ENCODE peak calls at places on chromosome 17, in seven cellular contexts. E is PC-9, Z is H9, C is IMR-90, X is DND-41, T is astrocyte, V is fibroblast of lung. U is an unnamed sample. For H4K20me1, the result is how much of the 10 kb centered on the place peaks cover.

GRCh38 chr17:19365833-19366636 is 3.5 kb upstream of the B9D1 start:
- DNase-seq in C (no peak), X (no peak), Z (no peak), E (no peak), V (no peak), T (no peak), U (no peak)

GRCh38 chr17:8481089-8481488 is 45.4 kb downstream of the NDEL1 start:
- DNase-seq in V (no peak), X (no peak), C (no peak), Z (peak), E (no peak), T (no peak), U (peak)

GRCh38 chr17:49898547-49899490 is 51.0 kb upstream of the TAC4 start:
- DNase-seq in X (no peak), E (no peak), Z (peak), C (no peak), V (no peak), T (no peak), U (no peak)

GRCh38 chr17:73393962-73394361 is 82.2 kb upstream of the CDC42EP4 start:
- DNase-seq in C (peak), V (peak), T (no peak), X (no peak), E (no peak), Z (peak), U (peak)

GRCh38 chr17:57696050-57696449 is 49.0 kb downstream of the CCDC182 start:
- DNase-seq in X (no peak), E (no peak), Z (no peak), V (no peak), C (no peak), T (no peak), U (no peak)

GRCh38 chr17:3536736-3537135 is 20.9 kb downstream of the TRPV3 start:
- DNase-seq in T (no peak), Z (peak), X (no peak), E (no peak), V (no peak), C (no peak), U (no peak)

GRCh38 chr17:18928726-18929125 is 23.2 kb upstream of the SLC5A10 start:
- DNase-seq in T (no peak), E (no peak), V (no peak), X (no peak), Z (no peak), C (no peak), U (no peak)

GRCh38 chr17:30997270-30997669 is 26.4 kb downstream of the RNF135 start:
- DNase-seq in V (no peak), T (no peak), C (no peak), E (no peak), X (no peak), Z (no peak), U (no peak)

GRCh38 chr17:72569193-72569946 is 448.6 kb downstream of the SOX9 start:
- DNase-seq in X (no peak), C (no peak), T (no peak), Z (no peak), E (no peak), V (no peak), U (no peak)

GRCh38 chr17:35447494-35447893 is 1.1 kb downstream of the SLFN13 start:
- DNase-seq in Z (no peak), C (no peak), E (no peak), X (no peak), T (no peak), V (no peak), U (no peak)

GRCh38 chr17:81845361-81845760 is 10.5 kb upstream of the PPP1R27 start:
- DNase-seq in T (no peak), C (no peak), V (no peak), E (no peak), Z (no peak), X (no peak), U (no peak)

GRCh38 chr17:60145006-60145935 is 4.5 kb upstream of the CA4 start:
- DNase-seq in C (no peak), V (no peak), E (no peak), Z (peak), X (no peak), T (no peak), U (peak)

GRCh38 chr17:146983-147761 is 9.8 kb downstream of the SCGB1C2 start:
- DNase-seq in V (no peak), T (no peak), X (no peak), C (no peak), Z (no peak), E (no peak), U (no peak)

GRCh38 chr17:76196675-76197074 is 43.6 kb downstream of the RNF157 start:
- DNase-seq in X (no peak), T (no peak), C (no peak), Z (no peak), V (no peak), E (no peak), U (no peak)

GRCh38 chr17:60167095-60167741 is 17.4 kb downstream of the CA4 start:
- DNase-seq in X (no peak), C (no peak), T (no peak), E (no peak), V (no peak), Z (no peak), U (no peak)

GRCh38 chr17:82647593-82648164 is 565 bp downstream of the WDR45B start:
- DNase-seq in C (no peak), V (no peak), E (peak), X (peak), T (no peak), Z (no peak), U (peak)

GRCh38 chr17:27889711-27890251 is 3.4 kb downstream of the LYRM9 start:
- DNase-seq in V (no peak), E (no peak), C (no peak), X (no peak), T (no peak), Z (no peak), U (no peak)

GRCh38 chr17:77507116-77507885 is 366.5 kb downstream of the SEC14L1 start:
- DNase-seq in T (no peak), Z (peak), V (no peak), X (no peak), C (no peak), E (no peak), U (no peak)

GRCh38 chr17:43733956-43734355 is 24.6 kb downstream of the SOST start:
- DNase-seq in C (no peak), X (no peak), E (no peak), V (no peak), T (no peak), Z (no peak), U (no peak)

GRCh38 chr17:46841561-46842379 is 9.6 kb upstream of the WNT9B start:
- DNase-seq in V (no peak), T (no peak), X (no peak), E (no peak), C (no peak), Z (peak), U (no peak)

GRCh38 chr17:37160940-37161339 is 212.2 kb downstream of the AATF start:
- DNase-seq in T (no peak), C (peak), X (no peak), E (no peak), V (peak), Z (no peak), U (peak)

GRCh38 chr17:49266233-49266632 is 35.6 kb upstream of the PHOSPHO1 start:
- DNase-seq in Z (no peak), X (no peak), T (no peak), E (no peak), V (no peak), C (no peak), U (peak)

GRCh38 chr17:13750783-13751484 is 149.2 kb upstream of the HS3ST3A1 start:
- DNase-seq in T (peak), V (peak), X (no peak), C (peak), E (no peak), Z (peak), U (no peak)

GRCh38 chr17:45130640-45131293 is 1.5 kb downstream of the PLCD3 start:
- DNase-seq in X (no peak), T (no peak), C (no peak), Z (no peak), E (no peak), V (no peak), U (no peak)

GRCh38 chr17:45946841-45947256 is 52.2 kb upstream of the STH start:
- DNase-seq in X (no peak), V (no peak), C (no peak), E (no peak), T (no peak), Z (no peak), U (no peak)

GRCh38 chr17:66920426-66920825 is 44.1 kb upstream of the CACNG4 start:
- DNase-seq in X (no peak), V (no peak), E (no peak), C (no peak), T (no peak), Z (no peak), U (no peak)

GRCh38 chr17:74380086-74380958 is 13.0 kb downstream of the GPR142 start:
- DNase-seq in V (no peak), Z (peak), E (peak), X (no peak), T (no peak), C (no peak), U (peak)

GRCh38 chr17:50893183-50893993 is 27.2 kb upstream of the TOB1 start:
- DNase-seq in V (peak), C (peak), Z (no peak), T (peak), E (no peak), X (no peak), U (peak)

GRCh38 chr17:70190959-70191805 is 21.9 kb downstream of the KCNJ2 start:
- DNase-seq in C (peak), X (no peak), Z (no peak), V (peak), T (no peak), E (no peak), U (peak)

DNA sequence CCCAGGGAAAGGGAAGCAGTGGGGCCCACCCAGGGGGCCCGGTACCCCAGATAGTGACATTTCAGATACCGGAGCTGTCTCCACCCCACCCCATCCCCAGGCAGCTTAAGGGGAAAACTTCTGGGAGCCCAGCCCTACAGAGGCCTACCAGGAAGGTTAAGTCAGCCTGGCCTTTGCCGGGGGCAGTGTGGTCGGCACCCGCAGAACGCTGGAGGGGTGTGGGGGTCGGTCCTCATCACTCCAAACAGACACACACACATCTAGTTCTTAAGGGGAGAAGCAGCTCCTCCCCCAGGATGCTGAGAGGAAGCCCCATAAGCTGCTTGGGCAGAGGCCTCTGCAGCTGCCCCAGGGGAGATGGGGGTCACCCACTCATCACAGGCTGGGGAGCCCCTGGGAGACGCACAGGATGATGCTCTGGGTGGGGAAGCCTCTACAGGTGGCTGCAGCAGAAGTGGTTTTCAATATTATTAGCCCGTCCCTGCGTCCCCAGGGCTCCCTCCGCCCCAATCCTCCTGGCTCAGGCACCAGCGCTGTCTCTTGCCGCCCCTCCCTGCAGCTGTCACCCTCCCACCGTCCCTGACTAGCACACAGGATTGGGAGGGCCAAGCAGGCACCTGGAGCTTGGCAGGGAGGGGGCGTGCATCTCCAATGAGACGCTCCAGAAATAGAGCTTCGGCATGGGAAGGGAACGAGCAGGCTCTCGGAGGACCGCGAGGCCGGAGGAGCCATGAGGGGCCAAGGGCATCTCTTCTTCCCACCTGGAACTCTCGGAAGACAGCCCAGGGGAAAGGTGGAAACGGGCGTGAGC is 1.4 kb upstream of the ABR start:
- DNase-seq in T (no peak), C (no peak), Z (peak), E (no peak), X (no peak), V (no peak), U (no peak)
- H4K20me1 ChIP-seq in T (under half), C (under half), Z (under half), E (under half), X (under half), V (under half), U (under half)

GRCh38 chr17:17349724-17350106 is 46.5 kb downstream of the NT5M start:
- DNase-seq in V (no peak), T (no peak), E (no peak), X (no peak), Z (peak), C (no peak), U (no peak)
- H3K27ac ChIP-seq in V (no peak), T (no peak), E (no peak), X (no peak), Z (no peak), C (no peak), U (no peak)

DNA sequence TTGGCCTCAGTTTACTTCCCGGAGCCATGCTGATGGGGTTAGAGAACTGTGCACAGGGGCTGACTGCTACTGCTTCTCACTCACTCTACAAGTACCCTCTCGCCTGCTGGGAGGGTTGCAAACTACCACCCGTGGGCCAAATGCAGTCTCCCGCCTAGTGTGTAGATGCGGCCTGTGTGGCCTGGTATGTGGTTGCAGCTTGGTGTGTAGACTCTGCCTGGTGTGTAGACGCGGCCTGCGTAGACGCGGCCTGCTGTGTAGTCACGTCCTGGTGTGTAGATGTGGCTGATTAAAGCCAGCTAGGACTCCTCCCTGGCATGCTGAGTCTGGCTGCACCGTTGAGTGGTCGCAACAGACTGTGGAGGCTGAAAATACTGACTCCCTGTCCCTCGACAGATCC is 7.3 kb downstream of the CANT1 start:
- DNase-seq in V (no peak), Z (no peak), C (no peak), T (no peak), X (no peak), E (no peak), U (no peak)
- H4K20me1 ChIP-seq in V (under half), Z (under half), C (half or more), T (half or more), X (half or more), E (under half), U (under half)

GRCh38 chr17:79992657-79993389 is 42.8 kb downstream of the TBC1D16 start:
- DNase-seq in E (no peak), Z (no peak), X (no peak), V (no peak), C (no peak), T (no peak), U (no peak)
- H3K27ac ChIP-seq in E (peak), Z (no peak), X (peak), V (peak), C (peak), T (peak), U (no peak)

GRCh38 chr17:7441202-7441705 is 1.9 kb downstream of the FGF11 start:
- DNase-seq in Z (no peak), C (no peak), T (no peak), V (peak), E (no peak), X (no peak), U (no peak)
- H4K20me1 ChIP-seq in Z (under half), C (under half), T (under half), V (under half), E (under half), X (under half), U (under half)

U was measured in mammary epithelial cell.